ENCODE peak calls at places on chromosomes 4 and X, in four cellular contexts. E, U, Q and P are unnamed samples.
A peak's percentile ranks its signal among the peaks of the same experiment; 100 is the strongest.

GRCh38 chr4:879730-880079 is 52.4 kb downstream of the GAK start:
- DNase-seq in E (peak; percentile 50), U (no peak), Q (no peak), P (no peak)

GRCh38 chr4:141301216-141301615 is 80.5 kb downstream of the ZNF330 start:
- DNase-seq in E (no peak), Q (no peak), U (no peak), P (no peak)

GRCh38 chrX:20378291-20378920 is 111.7 kb upstream of the RPS6KA3 start:
- DNase-seq in U (no peak), E (no peak), Q (no peak), P (no peak)

GRCh38 chr4:157674699-157675098 is 454.2 kb downstream of the GRIA2 start:
- DNase-seq in Q (no peak), U (no peak), E (no peak), P (no peak)

GRCh38 chr4:2484993-2485392 is 16.1 kb downstream of the RNF4 start:
- DNase-seq in U (peak; percentile 37), Q (no peak), E (peak; percentile 80), P (peak; percentile 54)

GRCh38 chrX:65673857-65674350 is 6.5 kb downstream of the MSN start:
- DNase-seq in U (peak; percentile 41), E (no peak), Q (no peak), P (no peak)

GRCh38 chr4:106315476-106315967 is 487 bp downstream of the TBCK start:
- DNase-seq in Q (no peak), U (peak; percentile 54), E (peak; percentile 44), P (no peak)

GRCh38 chr4:13547563-13548041 is 3.3 kb upstream of the NKX3-2 start:
- DNase-seq in E (peak; percentile 45), Q (peak; percentile 82), U (no peak), P (no peak)

GRCh38 chr4:40046311-40046980 is 10.2 kb upstream of the N4BP2 start:
- DNase-seq in Q (no peak), E (no peak), U (peak; percentile 71), P (no peak)

GRCh38 chr4:84582988-84583870 is at the start of gene CDS1:
- DNase-seq in E (peak; percentile 22), Q (peak; percentile 91), U (peak; percentile 39), P (no peak)

GRCh38 chr4:145799225-145799624 is 119.3 kb downstream of the C4orf51 start:
- DNase-seq in U (no peak), E (no peak), Q (no peak), P (no peak)

GRCh38 chrX:47619486-47620302 is at the start of gene SYN1:
- DNase-seq in E (peak; percentile 84), Q (peak; percentile 95), U (peak; percentile 78), P (peak; percentile 78)

GRCh38 chr4:70326052-70326451 is 8.7 kb upstream of the CABS1 start:
- DNase-seq in U (no peak), E (no peak), Q (no peak), P (no peak)

GRCh38 chrX:154466907-154467306 is 8.8 kb downstream of the PLXNA3 start:
- DNase-seq in Q (peak; percentile 61), U (no peak), E (no peak), P (no peak)

GRCh38 chrX:1380672-1381233 is 11.2 kb downstream of the SLC25A6 start:
- DNase-seq in Q (no peak), U (no peak), E (no peak), P (peak; percentile 62)

GRCh38 chr4:156182269-156182668 is 228.6 kb upstream of the CTSO start:
- DNase-seq in E (no peak), Q (no peak), U (no peak), P (no peak)

GRCh38 chrX:54785901-54786300 is 12.2 kb downstream of the ITIH6 start:
- DNase-seq in Q (no peak), E (no peak), U (peak; percentile 9), P (no peak)

GRCh38 chrX:38760883-38761282 is 40.4 kb upstream of the MID1IP1 start:
- DNase-seq in U (no peak), Q (no peak), E (no peak), P (no peak)

GRCh38 chr4:175054980-175055379 is 136.8 kb downstream of the ADAM29 start:
- DNase-seq in E (no peak), Q (no peak), U (no peak), P (no peak)

GRCh38 chr4:7275490-7276154 is 83.3 kb downstream of the SORCS2 start:
- DNase-seq in Q (no peak), E (no peak), U (no peak), P (no peak)

GRCh38 chr4:150972592-150972991 is 42.5 kb downstream of the LRBA start:
- DNase-seq in Q (no peak), U (peak; percentile 6), E (no peak), P (no peak)

GRCh38 chr4:22515145-22515887 is 550 bp downstream of the ADGRA3 start:
- DNase-seq in E (peak; percentile 18), U (peak; percentile 84), Q (peak; percentile 90), P (no peak)

GRCh38 chr4:184280591-184281071 is 63.0 kb upstream of the ENPP6 start:
- DNase-seq in U (no peak), Q (no peak), E (no peak), P (no peak)

GRCh38 chrX:49101629-49101984 is 21.9 kb upstream of the WDR45 start:
- DNase-seq in Q (no peak), E (no peak), U (no peak), P (no peak)

GRCh38 chr4:55170462-55170861 is 45.1 kb upstream of the KDR start:
- DNase-seq in U (no peak), E (no peak), Q (no peak), P (no peak)

GRCh38 chrX:14363719-14364118 is 165.6 kb upstream of the GLRA2 start:
- DNase-seq in U (no peak), Q (no peak), E (no peak), P (no peak)

GRCh38 chrX:134622056-134622812 is 36.0 kb downstream of the PLAC1 start:
- DNase-seq in E (no peak), U (peak; percentile 75), Q (no peak), P (no peak)

GRCh38 chr4:126583509-126583908 is 1049.2 kb upstream of the INTU start:
- DNase-seq in U (peak; percentile 11), E (no peak), Q (no peak), P (no peak)

GRCh38 chr4:139557506-139558110 is 1.6 kb upstream of the SETD7 start:
- DNase-seq in U (no peak), E (no peak), Q (no peak), P (no peak)

GRCh38 chrX:153333271-153333670 is 682 bp upstream of the ZNF275 start:
- DNase-seq in U (peak; percentile 78), E (no peak), Q (no peak), P (no peak)

GRCh38 chr4:51836531-51836930 is 6.4 kb upstream of the DCUN1D4 start:
- DNase-seq in U (no peak), E (no peak), Q (no peak), P (no peak)

GRCh38 chr4:1045595-1046201 is 34.3 kb downstream of the FGFRL1 start:
- DNase-seq in U (no peak), E (no peak), Q (peak; percentile 69), P (peak; percentile 61)

GRCh38 chrX:118116308-118117068 is at the start of gene KLHL13:
- DNase-seq in U (peak; percentile 63), Q (peak; percentile 84), E (peak; percentile 22), P (peak; percentile 63)

GRCh38 chrX:16822723-16823122 is 36.5 kb downstream of the TXLNG start:
- DNase-seq in Q (no peak), U (peak; percentile 31), E (no peak), P (no peak)

GRCh38 chr4:132445386-132445785 is 703.7 kb upstream of the PCDH10 start:
- DNase-seq in U (no peak), E (no peak), Q (no peak), P (no peak)
- H3K9me3 ChIP-seq in U (peaks cover 13% of the 10 kb centered on the region), E (no peaks in the 10 kb centered on the region), Q (no peaks in the 10 kb centered on the region), P (no peaks in the 10 kb centered on the region)

GRCh38 chrX:103687073-103687695 is 685 bp upstream of the MORF4L2 start:
- DNase-seq in E (peak; percentile 93), Q (peak; percentile 98), U (peak; percentile 85), P (peak; percentile 51)
- H3K4me3 ChIP-seq in E (peak overlapping the region; percentile 88), Q (peak overlapping the region; percentile 60), U (peak overlapping the region; percentile 91), P (peak overlapping the region; percentile 52)

DNA sequence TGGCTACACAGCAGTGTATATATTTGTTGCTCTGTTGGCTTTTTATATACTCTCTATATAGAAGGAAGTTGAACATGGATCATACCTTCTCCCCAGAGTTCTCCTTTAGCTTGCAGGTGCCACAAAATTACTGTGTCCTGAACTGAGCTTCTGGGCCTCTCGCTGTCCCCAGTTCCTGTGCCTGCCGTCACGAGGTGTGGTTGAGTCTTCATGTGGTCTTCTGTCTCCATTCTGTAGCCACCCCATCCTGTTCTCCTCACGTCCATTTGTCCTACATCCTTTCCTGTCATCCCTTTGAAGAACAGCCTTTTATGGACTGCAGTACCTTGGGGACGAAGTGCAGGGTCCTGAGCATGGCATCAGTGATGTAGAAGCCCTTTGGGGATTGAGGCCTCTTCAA is 14.5 kb downstream of the TMEM131L start:
- DNase-seq in Q (no peak), U (no peak), E (no peak), P (no peak)
- H3K36me3 ChIP-seq in Q (no peaks in the 10 kb centered on the region), U (peaks cover 6% of the 10 kb centered on the region), E (peaks cover 5% of the 10 kb centered on the region), P (no peaks in the 10 kb centered on the region)

GRCh38 chrX:55818673-55819375 is 101.3 kb downstream of the RRAGB start:
- DNase-seq in U (no peak), Q (no peak), E (no peak), P (no peak)
- H3K9me3 ChIP-seq in U (peaks cover 22% of the 10 kb centered on the region), Q (no peaks in the 10 kb centered on the region), E (no peaks in the 10 kb centered on the region), P (peaks cover 2% of the 10 kb centered on the region)